ENCODE peak calls at places on chromosomes 12 and 14, in ten cellular contexts. One of them, this sample, is unnamed.

GRCh38 chr12:62843714-62844113 is 91.2 kb downstream of the PPM1H start:
- DNase-seq in ELF-1: no peak
- DNase-seq in AG04450: no peak
- DNase-seq in stimulated activated CD4-positive, alpha-beta T cell treated with anti-CD3 and anti-CD28 coated beads, Interleukin-12 subunit alpha, Interleukin-12 subunit beta, amount 100 ng/mL, for 24 hours: no peak
- DNase-seq in NCI-H446 treated with DMSO at 0.1 percent for 48 hours: no peak
- DNase-seq in GM03348: no peak
- DNase-seq in CD4-positive, CD25-positive, alpha-beta regulatory T cell: no peak
- DNase-seq in COR-L47: no peak
- DNase-seq in posterior vena cava: no peak
- DNase-seq in GDM1: no peak
- DNase-seq in this sample: no peak

GRCh38 chr12:100733817-100734593 is 60.6 kb upstream of the ANO4 start:
- DNase-seq in posterior vena cava: no peak
- DNase-seq in CD4-positive, CD25-positive, alpha-beta regulatory T cell: no peak
- DNase-seq in GDM1: no peak
- DNase-seq in COR-L47: peak
- DNase-seq in stimulated activated CD4-positive, alpha-beta T cell treated with anti-CD3 and anti-CD28 coated beads, Interleukin-12 subunit alpha, Interleukin-12 subunit beta, amount 100 ng/mL, for 24 hours: no peak
- DNase-seq in GM03348: peak
- DNase-seq in ELF-1: no peak
- DNase-seq in AG04450: peak
- DNase-seq in NCI-H446 treated with DMSO at 0.1 percent for 48 hours: no peak
- DNase-seq in this sample: no peak

GRCh38 chr14:67411820-67412421 is at the start of gene PLEK2:
- DNase-seq in GDM1: no peak
- DNase-seq in GM03348: peak
- DNase-seq in NCI-H446 treated with DMSO at 0.1 percent for 48 hours: no peak
- DNase-seq in CD4-positive, CD25-positive, alpha-beta regulatory T cell: peak
- DNase-seq in posterior vena cava: peak
- DNase-seq in stimulated activated CD4-positive, alpha-beta T cell treated with anti-CD3 and anti-CD28 coated beads, Interleukin-12 subunit alpha, Interleukin-12 subunit beta, amount 100 ng/mL, for 24 hours: peak
- DNase-seq in ELF-1: no peak
- DNase-seq in COR-L47: peak
- DNase-seq in AG04450: no peak
- DNase-seq in this sample: no peak

GRCh38 chr12:15158114-15158513 is 63.1 kb downstream of the RERG start:
- DNase-seq in NCI-H446 treated with DMSO at 0.1 percent for 48 hours: no peak
- DNase-seq in GDM1: no peak
- DNase-seq in GM03348: no peak
- DNase-seq in stimulated activated CD4-positive, alpha-beta T cell treated with anti-CD3 and anti-CD28 coated beads, Interleukin-12 subunit alpha, Interleukin-12 subunit beta, amount 100 ng/mL, for 24 hours: no peak
- DNase-seq in ELF-1: no peak
- DNase-seq in CD4-positive, CD25-positive, alpha-beta regulatory T cell: no peak
- DNase-seq in posterior vena cava: no peak
- DNase-seq in AG04450: no peak
- DNase-seq in COR-L47: no peak
- DNase-seq in this sample: no peak

GRCh38 chr14:50533314-50533705 is 941 bp upstream of the MAP4K5 start:
- DNase-seq in COR-L47: no peak
- DNase-seq in NCI-H446 treated with DMSO at 0.1 percent for 48 hours: no peak
- DNase-seq in ELF-1: no peak
- DNase-seq in CD4-positive, CD25-positive, alpha-beta regulatory T cell: no peak
- DNase-seq in posterior vena cava: no peak
- DNase-seq in GM03348: no peak
- DNase-seq in stimulated activated CD4-positive, alpha-beta T cell treated with anti-CD3 and anti-CD28 coated beads, Interleukin-12 subunit alpha, Interleukin-12 subunit beta, amount 100 ng/mL, for 24 hours: no peak
- DNase-seq in AG04450: no peak
- DNase-seq in GDM1: no peak
- DNase-seq in this sample: no peak

GRCh38 chr12:119179335-119180021 is 747 bp downstream of the HSPB8 start:
- DNase-seq in AG04450: no peak
- DNase-seq in stimulated activated CD4-positive, alpha-beta T cell treated with anti-CD3 and anti-CD28 coated beads, Interleukin-12 subunit alpha, Interleukin-12 subunit beta, amount 100 ng/mL, for 24 hours: no peak
- DNase-seq in CD4-positive, CD25-positive, alpha-beta regulatory T cell: no peak
- DNase-seq in posterior vena cava: no peak
- DNase-seq in GM03348: peak
- DNase-seq in GDM1: no peak
- DNase-seq in COR-L47: no peak
- DNase-seq in ELF-1: peak
- DNase-seq in NCI-H446 treated with DMSO at 0.1 percent for 48 hours: no peak
- DNase-seq in this sample: no peak

GRCh38 chr14:95290769-95291440 is 28.8 kb downstream of the CLMN start:
- DNase-seq in GDM1: no peak
- DNase-seq in posterior vena cava: no peak
- DNase-seq in stimulated activated CD4-positive, alpha-beta T cell treated with anti-CD3 and anti-CD28 coated beads, Interleukin-12 subunit alpha, Interleukin-12 subunit beta, amount 100 ng/mL, for 24 hours: no peak
- DNase-seq in CD4-positive, CD25-positive, alpha-beta regulatory T cell: no peak
- DNase-seq in NCI-H446 treated with DMSO at 0.1 percent for 48 hours: no peak
- DNase-seq in GM03348: no peak
- DNase-seq in AG04450: no peak
- DNase-seq in COR-L47: peak
- DNase-seq in ELF-1: peak
- DNase-seq in this sample: no peak

GRCh38 chr12:108567974-108568652 is 5.7 kb downstream of the ISCU start:
- DNase-seq in AG04450: no peak
- DNase-seq in NCI-H446 treated with DMSO at 0.1 percent for 48 hours: no peak
- DNase-seq in GDM1: no peak
- DNase-seq in GM03348: no peak
- DNase-seq in posterior vena cava: no peak
- DNase-seq in stimulated activated CD4-positive, alpha-beta T cell treated with anti-CD3 and anti-CD28 coated beads, Interleukin-12 subunit alpha, Interleukin-12 subunit beta, amount 100 ng/mL, for 24 hours: no peak
- DNase-seq in ELF-1: no peak
- DNase-seq in CD4-positive, CD25-positive, alpha-beta regulatory T cell: no peak
- DNase-seq in COR-L47: no peak
- DNase-seq in this sample: no peak

GRCh38 chr14:96095581-96096476 is 56.7 kb downstream of the C14orf132 start:
- DNase-seq in ELF-1: no peak
- DNase-seq in COR-L47: peak
- DNase-seq in AG04450: peak
- DNase-seq in stimulated activated CD4-positive, alpha-beta T cell treated with anti-CD3 and anti-CD28 coated beads, Interleukin-12 subunit alpha, Interleukin-12 subunit beta, amount 100 ng/mL, for 24 hours: no peak
- DNase-seq in posterior vena cava: peak
- DNase-seq in NCI-H446 treated with DMSO at 0.1 percent for 48 hours: peak
- DNase-seq in GM03348: peak
- DNase-seq in CD4-positive, CD25-positive, alpha-beta regulatory T cell: no peak
- DNase-seq in GDM1: no peak
- DNase-seq in this sample: peak

GRCh38 chr12:2244013-2244861 is 191.4 kb downstream of the CACNA1C start:
- DNase-seq in GM03348: peak
- DNase-seq in stimulated activated CD4-positive, alpha-beta T cell treated with anti-CD3 and anti-CD28 coated beads, Interleukin-12 subunit alpha, Interleukin-12 subunit beta, amount 100 ng/mL, for 24 hours: no peak
- DNase-seq in AG04450: peak
- DNase-seq in GDM1: no peak
- DNase-seq in COR-L47: no peak
- DNase-seq in NCI-H446 treated with DMSO at 0.1 percent for 48 hours: peak
- DNase-seq in posterior vena cava: no peak
- DNase-seq in ELF-1: peak
- DNase-seq in CD4-positive, CD25-positive, alpha-beta regulatory T cell: no peak
- DNase-seq in this sample: peak

GRCh38 chr12:5789469-5789968 is 155.5 kb downstream of the ANO2 start:
- DNase-seq in NCI-H446 treated with DMSO at 0.1 percent for 48 hours: no peak
- DNase-seq in posterior vena cava: no peak
- DNase-seq in stimulated activated CD4-positive, alpha-beta T cell treated with anti-CD3 and anti-CD28 coated beads, Interleukin-12 subunit alpha, Interleukin-12 subunit beta, amount 100 ng/mL, for 24 hours: no peak
- DNase-seq in GM03348: no peak
- DNase-seq in GDM1: no peak
- DNase-seq in CD4-positive, CD25-positive, alpha-beta regulatory T cell: no peak
- DNase-seq in COR-L47: no peak
- DNase-seq in ELF-1: peak
- DNase-seq in AG04450: no peak
- DNase-seq in this sample: no peak

GRCh38 chr14:95838862-95839261 is 37.8 kb upstream of the TUNAR start:
- DNase-seq in GDM1: no peak
- DNase-seq in GM03348: no peak
- DNase-seq in stimulated activated CD4-positive, alpha-beta T cell treated with anti-CD3 and anti-CD28 coated beads, Interleukin-12 subunit alpha, Interleukin-12 subunit beta, amount 100 ng/mL, for 24 hours: no peak
- DNase-seq in NCI-H446 treated with DMSO at 0.1 percent for 48 hours: no peak
- DNase-seq in AG04450: no peak
- DNase-seq in CD4-positive, CD25-positive, alpha-beta regulatory T cell: no peak
- DNase-seq in posterior vena cava: no peak
- DNase-seq in COR-L47: no peak
- DNase-seq in ELF-1: no peak
- DNase-seq in this sample: no peak

GRCh38 chr12:91099373-91099772 is 11.9 kb downstream of the LUM start:
- DNase-seq in GDM1: no peak
- DNase-seq in COR-L47: no peak
- DNase-seq in NCI-H446 treated with DMSO at 0.1 percent for 48 hours: no peak
- DNase-seq in stimulated activated CD4-positive, alpha-beta T cell treated with anti-CD3 and anti-CD28 coated beads, Interleukin-12 subunit alpha, Interleukin-12 subunit beta, amount 100 ng/mL, for 24 hours: no peak
- DNase-seq in CD4-positive, CD25-positive, alpha-beta regulatory T cell: no peak
- DNase-seq in posterior vena cava: no peak
- DNase-seq in AG04450: no peak
- DNase-seq in ELF-1: no peak
- DNase-seq in GM03348: no peak
- DNase-seq in this sample: no peak

GRCh38 chr14:56522403-56522802 is 57.2 kb upstream of the TMEM260 start:
- DNase-seq in ELF-1: no peak
- DNase-seq in GM03348: no peak
- DNase-seq in GDM1: no peak
- DNase-seq in CD4-positive, CD25-positive, alpha-beta regulatory T cell: no peak
- DNase-seq in NCI-H446 treated with DMSO at 0.1 percent for 48 hours: no peak
- DNase-seq in stimulated activated CD4-positive, alpha-beta T cell treated with anti-CD3 and anti-CD28 coated beads, Interleukin-12 subunit alpha, Interleukin-12 subunit beta, amount 100 ng/mL, for 24 hours: no peak
- DNase-seq in posterior vena cava: no peak
- DNase-seq in COR-L47: no peak
- DNase-seq in AG04450: no peak
- DNase-seq in this sample: no peak

GRCh38 chr14:72439707-72440106 is 454.2 kb downstream of the DPF3 start:
- DNase-seq in ELF-1: no peak
- DNase-seq in stimulated activated CD4-positive, alpha-beta T cell treated with anti-CD3 and anti-CD28 coated beads, Interleukin-12 subunit alpha, Interleukin-12 subunit beta, amount 100 ng/mL, for 24 hours: no peak
- DNase-seq in COR-L47: no peak
- DNase-seq in AG04450: no peak
- DNase-seq in CD4-positive, CD25-positive, alpha-beta regulatory T cell: peak
- DNase-seq in NCI-H446 treated with DMSO at 0.1 percent for 48 hours: no peak
- DNase-seq in GM03348: no peak
- DNase-seq in posterior vena cava: no peak
- DNase-seq in GDM1: peak
- DNase-seq in this sample: no peak

GRCh38 chr12:75650100-75650499 is 138.7 kb upstream of the KRR1 start:
- DNase-seq in AG04450: no peak
- DNase-seq in GDM1: no peak
- DNase-seq in stimulated activated CD4-positive, alpha-beta T cell treated with anti-CD3 and anti-CD28 coated beads, Interleukin-12 subunit alpha, Interleukin-12 subunit beta, amount 100 ng/mL, for 24 hours: no peak
- DNase-seq in ELF-1: no peak
- DNase-seq in posterior vena cava: no peak
- DNase-seq in NCI-H446 treated with DMSO at 0.1 percent for 48 hours: no peak
- DNase-seq in GM03348: no peak
- DNase-seq in CD4-positive, CD25-positive, alpha-beta regulatory T cell: no peak
- DNase-seq in COR-L47: no peak
- DNase-seq in this sample: no peak

GRCh38 chr14:92143962-92144361 is 22.2 kb downstream of the CPSF2 start:
- DNase-seq in COR-L47: no peak
- DNase-seq in CD4-positive, CD25-positive, alpha-beta regulatory T cell: no peak
- DNase-seq in GM03348: no peak
- DNase-seq in stimulated activated CD4-positive, alpha-beta T cell treated with anti-CD3 and anti-CD28 coated beads, Interleukin-12 subunit alpha, Interleukin-12 subunit beta, amount 100 ng/mL, for 24 hours: no peak
- DNase-seq in posterior vena cava: no peak
- DNase-seq in NCI-H446 treated with DMSO at 0.1 percent for 48 hours: no peak
- DNase-seq in AG04450: no peak
- DNase-seq in GDM1: no peak
- DNase-seq in ELF-1: no peak
- DNase-seq in this sample: no peak

GRCh38 chr12:70367268-70368141 is 1.4 kb downstream of the KCNMB4 start:
- DNase-seq in stimulated activated CD4-positive, alpha-beta T cell treated with anti-CD3 and anti-CD28 coated beads, Interleukin-12 subunit alpha, Interleukin-12 subunit beta, amount 100 ng/mL, for 24 hours: no peak
- DNase-seq in ELF-1: no peak
- DNase-seq in posterior vena cava: no peak
- DNase-seq in GDM1: no peak
- DNase-seq in NCI-H446 treated with DMSO at 0.1 percent for 48 hours: no peak
- DNase-seq in AG04450: no peak
- DNase-seq in CD4-positive, CD25-positive, alpha-beta regulatory T cell: no peak
- DNase-seq in COR-L47: no peak
- DNase-seq in GM03348: peak
- DNase-seq in this sample: no peak

GRCh38 chr12:102682698-102683289 is 202.4 kb upstream of the IGF1 start:
- DNase-seq in GDM1: no peak
- DNase-seq in stimulated activated CD4-positive, alpha-beta T cell treated with anti-CD3 and anti-CD28 coated beads, Interleukin-12 subunit alpha, Interleukin-12 subunit beta, amount 100 ng/mL, for 24 hours: no peak
- DNase-seq in posterior vena cava: no peak
- DNase-seq in NCI-H446 treated with DMSO at 0.1 percent for 48 hours: no peak
- DNase-seq in AG04450: no peak
- DNase-seq in GM03348: no peak
- DNase-seq in COR-L47: no peak
- DNase-seq in ELF-1: no peak
- DNase-seq in CD4-positive, CD25-positive, alpha-beta regulatory T cell: no peak
- DNase-seq in this sample: no peak

GRCh38 chr12:41983896-41984295 is 160.8 kb downstream of the GXYLT1 start:
- DNase-seq in CD4-positive, CD25-positive, alpha-beta regulatory T cell: no peak
- DNase-seq in COR-L47: peak
- DNase-seq in ELF-1: no peak
- DNase-seq in posterior vena cava: no peak
- DNase-seq in GM03348: no peak
- DNase-seq in GDM1: no peak
- DNase-seq in AG04450: no peak
- DNase-seq in stimulated activated CD4-positive, alpha-beta T cell treated with anti-CD3 and anti-CD28 coated beads, Interleukin-12 subunit alpha, Interleukin-12 subunit beta, amount 100 ng/mL, for 24 hours: no peak
- DNase-seq in NCI-H446 treated with DMSO at 0.1 percent for 48 hours: peak
- DNase-seq in this sample: no peak

GRCh38 chr14:68658029-68658509 is 134.8 kb downstream of the ZFP36L1 start:
- DNase-seq in GM03348: no peak
- DNase-seq in AG04450: no peak
- DNase-seq in COR-L47: no peak
- DNase-seq in ELF-1: no peak
- DNase-seq in stimulated activated CD4-positive, alpha-beta T cell treated with anti-CD3 and anti-CD28 coated beads, Interleukin-12 subunit alpha, Interleukin-12 subunit beta, amount 100 ng/mL, for 24 hours: no peak
- DNase-seq in NCI-H446 treated with DMSO at 0.1 percent for 48 hours: no peak
- DNase-seq in GDM1: no peak
- DNase-seq in posterior vena cava: no peak
- DNase-seq in CD4-positive, CD25-positive, alpha-beta regulatory T cell: no peak
- DNase-seq in this sample: no peak

GRCh38 chr14:69044965-69045555 is 66.0 kb upstream of the ACTN1 start:
- DNase-seq in CD4-positive, CD25-positive, alpha-beta regulatory T cell: no peak
- DNase-seq in GM03348: peak
- DNase-seq in posterior vena cava: peak
- DNase-seq in COR-L47: no peak
- DNase-seq in ELF-1: no peak
- DNase-seq in AG04450: no peak
- DNase-seq in NCI-H446 treated with DMSO at 0.1 percent for 48 hours: peak
- DNase-seq in stimulated activated CD4-positive, alpha-beta T cell treated with anti-CD3 and anti-CD28 coated beads, Interleukin-12 subunit alpha, Interleukin-12 subunit beta, amount 100 ng/mL, for 24 hours: no peak
- DNase-seq in GDM1: no peak
- DNase-seq in this sample: no peak

GRCh38 chr14:80239631-80240030 is 28.3 kb upstream of the DIO2 start:
- DNase-seq in ELF-1: no peak
- DNase-seq in stimulated activated CD4-positive, alpha-beta T cell treated with anti-CD3 and anti-CD28 coated beads, Interleukin-12 subunit alpha, Interleukin-12 subunit beta, amount 100 ng/mL, for 24 hours: no peak
- DNase-seq in GDM1: no peak
- DNase-seq in NCI-H446 treated with DMSO at 0.1 percent for 48 hours: no peak
- DNase-seq in COR-L47: no peak
- DNase-seq in CD4-positive, CD25-positive, alpha-beta regulatory T cell: no peak
- DNase-seq in posterior vena cava: no peak
- DNase-seq in GM03348: no peak
- DNase-seq in AG04450: no peak
- DNase-seq in this sample: no peak

GRCh38 chr14:21852061-21852664 is 178.5 kb upstream of the OR4E1 start:
- DNase-seq in NCI-H446 treated with DMSO at 0.1 percent for 48 hours: no peak
- DNase-seq in GDM1: peak
- DNase-seq in GM03348: peak
- DNase-seq in COR-L47: peak
- DNase-seq in ELF-1: peak
- DNase-seq in AG04450: no peak
- DNase-seq in CD4-positive, CD25-positive, alpha-beta regulatory T cell: peak
- DNase-seq in posterior vena cava: no peak
- DNase-seq in stimulated activated CD4-positive, alpha-beta T cell treated with anti-CD3 and anti-CD28 coated beads, Interleukin-12 subunit alpha, Interleukin-12 subunit beta, amount 100 ng/mL, for 24 hours: peak
- DNase-seq in this sample: no peak

This sample was measured in smooth muscle cell of the brain vasculature.